ENCODE peak calls at places on chromosomes 13 and 19, in seven cellular contexts. V is IMR-90, U is suprapubic skin, H is breast epithelium, Z is astrocyte of the spinal cord, Y is AG04450, I is brain microvascular endothelial cell. D is an unnamed sample.

GRCh38 chr19:374183-374885 is 29.7 kb upstream of the MIER2 start:
- DNase-seq in V (no peak), U (no peak), H (no peak), Z (no peak), Y (no peak), I (no peak), D (no peak)

GRCh38 chr19:35519291-35519690 is 5.8 kb upstream of the DMKN start:
- DNase-seq in V (peak), U (no peak), H (no peak), Z (no peak), Y (no peak), I (no peak), D (no peak)

GRCh38 chr19:42468273-42468796 is 25.6 kb upstream of the CXCL17 start:
- DNase-seq in V (peak), U (no peak), H (no peak), Z (peak), Y (peak), I (peak), D (peak)

GRCh38 chr19:23384858-23385257 is 10.4 kb downstream of the ZNF91 start:
- DNase-seq in V (no peak), U (no peak), H (no peak), Z (no peak), Y (no peak), I (no peak), D (no peak)

GRCh38 chr13:98581971-98582702 is 5.2 kb upstream of the STK24 start:
- DNase-seq in V (peak), U (no peak), H (no peak), Z (peak), Y (no peak), I (peak), D (peak)

GRCh38 chr19:16435999-16436650 is 35.6 kb downstream of the EPS15L1 start:
- DNase-seq in V (no peak), U (no peak), H (no peak), Z (peak), Y (no peak), I (no peak), D (peak)

GRCh38 chr13:99062593-99062992 is 84.7 kb upstream of the DOCK9 start:
- DNase-seq in V (peak), U (no peak), H (no peak), Z (peak), Y (no peak), I (peak), D (peak)

GRCh38 chr13:113184568-113185440 is 23.7 kb downstream of the PCID2 start:
- DNase-seq in V (no peak), U (no peak), H (no peak), Z (no peak), Y (no peak), I (peak), D (no peak)

GRCh38 chr19:48596679-48597465 is 9.7 kb upstream of the SPACA4 start:
- DNase-seq in V (no peak), U (no peak), H (no peak), Z (no peak), Y (no peak), I (no peak), D (no peak)

GRCh38 chr19:57583104-57583520 is 833 bp upstream of the ZIK1 start:
- DNase-seq in V (no peak), U (no peak), H (no peak), Z (no peak), Y (no peak), I (no peak), D (no peak)

GRCh38 chr19:10228925-10229324 is 2.2 kb downstream of the S1PR2 start:
- DNase-seq in V (peak), U (no peak), H (no peak), Z (no peak), Y (no peak), I (peak), D (peak)

GRCh38 chr13:21435710-21436151 is 23.4 kb downstream of the ZDHHC20 start:
- DNase-seq in V (peak), U (no peak), H (no peak), Z (peak), Y (peak), I (peak), D (peak)

GRCh38 chr19:8004723-8005513 is 523 bp downstream of the ELAVL1 start:
- DNase-seq in V (peak), U (no peak), H (no peak), Z (peak), Y (no peak), I (no peak), D (no peak)

GRCh38 chr19:46660008-46660517 is 919 bp downstream of the DACT3 start:
- DNase-seq in V (no peak), U (no peak), H (no peak), Z (no peak), Y (no peak), I (no peak), D (no peak)

GRCh38 chr13:22758245-22758644 is 422.5 kb upstream of the SGCG start:
- DNase-seq in V (no peak), U (no peak), H (no peak), Z (no peak), Y (no peak), I (no peak), D (no peak)

GRCh38 chr19:49442354-49442753 is 1.0 kb upstream of the SLC17A7 start:
- DNase-seq in V (no peak), U (peak), H (no peak), Z (no peak), Y (no peak), I (no peak), D (no peak)

GRCh38 chr19:8148410-8149231 is 771 bp downstream of the FBN3 start:
- DNase-seq in V (no peak), U (no peak), H (no peak), Z (no peak), Y (no peak), I (no peak), D (no peak)

GRCh38 chr19:29832801-29833200 is 21.0 kb downstream of the CCNE1 start:
- DNase-seq in V (no peak), U (peak), H (no peak), Z (no peak), Y (no peak), I (no peak), D (no peak)

GRCh38 chr19:10602330-10603083 is 15.4 kb upstream of the AP1M2 start:
- DNase-seq in V (peak), U (peak), H (peak), Z (peak), Y (no peak), I (peak), D (peak)

GRCh38 chr19:45637890-45638667 is 1.1 kb downstream of the EML2 start:
- DNase-seq in V (peak), U (no peak), H (no peak), Z (no peak), Y (no peak), I (peak), D (peak)

GRCh38 chr19:47172666-47173455 is 42.2 kb downstream of the SAE1 start:
- DNase-seq in V (no peak), U (no peak), H (no peak), Z (no peak), Y (no peak), I (no peak), D (no peak)

GRCh38 chr13:97285221-97285955 is 63.3 kb downstream of the MBNL2 start:
- DNase-seq in V (no peak), U (no peak), H (no peak), Z (no peak), Y (no peak), I (no peak), D (no peak)

GRCh38 chr19:38837656-38838121 is 6.1 kb upstream of the ECH1 start:
- DNase-seq in V (peak), U (no peak), H (no peak), Z (no peak), Y (no peak), I (no peak), D (peak)

GRCh38 chr19:38837304-38837626 is 5.7 kb upstream of the ECH1 start:
- DNase-seq in V (no peak), U (no peak), H (no peak), Z (no peak), Y (no peak), I (no peak), D (no peak)

GRCh38 chr19:38839816-38840582 is 8.4 kb upstream of the ECH1 start:
- DNase-seq in V (peak), U (no peak), H (no peak), Z (no peak), Y (no peak), I (no peak), D (no peak)

GRCh38 chr19:38838986-38839761 is 7.6 kb upstream of the ECH1 start:
- DNase-seq in V (no peak), U (no peak), H (no peak), Z (no peak), Y (no peak), I (no peak), D (no peak)

GRCh38 chr19:38838208-38838985 is 6.8 kb upstream of the ECH1 start:
- DNase-seq in V (no peak), U (no peak), H (no peak), Z (no peak), Y (no peak), I (no peak), D (no peak)
- TF ChIP-seq CTCF in V (no peak), U (peak), H (no peak), Z (no peak), Y (no peak), I (peak), D (no peak)

GRCh38 chr19:36686365-36687213 is 823 bp upstream of the ZNF567 start:
- DNase-seq in V (peak), U (no peak), H (no peak), Z (peak), Y (no peak), I (peak), D (peak)

GRCh38 chr19:36687214-36688056 is at the start of gene ZNF567:
- DNase-seq in V (peak), U (peak), H (peak), Z (peak), Y (peak), I (peak), D (peak)

GRCh38 chr19:36685835-36686234 is 1.6 kb upstream of the ZNF567 start:
- DNase-seq in V (no peak), U (no peak), H (no peak), Z (no peak), Y (no peak), I (no peak), D (no peak)

GRCh38 chr19:36688058-36688457 is 646 bp downstream of the ZNF567 start:
- DNase-seq in V (no peak), U (no peak), H (no peak), Z (no peak), Y (no peak), I (no peak), D (no peak)
- H3K4me3 ChIP-seq in V (peak), U (peak), H (peak), Z (peak), Y (peak), I (peak), D (peak)

DNA sequence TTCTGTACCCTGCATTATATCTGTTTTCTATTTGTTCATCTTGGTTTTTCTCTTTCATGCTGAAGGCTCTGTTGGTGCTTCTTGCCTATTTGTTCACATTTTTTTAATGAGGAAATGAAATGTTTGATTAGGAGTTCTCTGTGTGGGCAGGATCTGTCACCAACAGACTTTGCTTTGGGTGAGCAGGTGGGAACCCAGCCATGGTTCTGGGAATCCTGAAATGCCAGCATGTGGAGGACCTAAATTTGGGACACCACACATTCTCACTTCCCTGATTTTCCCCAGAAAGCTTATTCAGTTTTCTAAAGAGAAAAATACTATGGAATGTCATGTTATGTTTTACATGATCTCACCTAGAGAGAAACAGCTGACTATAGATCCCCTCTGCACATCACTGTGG is 34.0 kb downstream of the TPT1 start:
- DNase-seq in V (no peak), U (no peak), H (no peak), Z (no peak), Y (no peak), I (no peak), D (no peak)
- TF ChIP-seq CTCF in V (no peak), U (no peak), H (no peak), Z (no peak), Y (no peak), I (no peak), D (no peak)

DNA sequence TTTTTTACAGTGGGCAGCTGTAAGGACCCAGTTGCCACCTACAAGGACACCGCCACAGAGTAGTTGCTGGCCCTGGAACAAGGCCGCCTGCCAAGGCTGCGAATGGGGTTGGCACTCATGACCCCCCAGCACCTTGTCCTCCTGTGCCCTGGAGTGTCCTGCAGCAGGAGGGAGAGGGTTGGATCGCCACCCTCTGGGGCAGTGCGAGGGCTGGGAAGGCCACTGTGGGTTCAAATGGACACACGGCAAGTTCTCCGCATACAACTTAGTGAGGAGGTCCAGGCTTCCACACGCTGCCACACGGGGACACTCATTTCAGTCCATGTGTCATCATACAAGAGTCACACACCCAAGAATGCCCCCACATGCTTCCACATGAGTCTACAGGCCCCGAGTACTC is 978 bp downstream of the KLK8 start:
- DNase-seq in V (no peak), U (no peak), H (no peak), Z (no peak), Y (no peak), I (no peak), D (no peak)
- H3K4me3 ChIP-seq in V (no peak), U (peak), H (no peak), Z (no peak), Y (no peak), I (no peak), D (no peak)

GRCh38 chr19:34124828-34125227 is 47.5 kb upstream of the LSM14A start:
- DNase-seq in V (no peak), U (no peak), H (no peak), Z (no peak), Y (no peak), I (no peak), D (no peak)

GRCh38 chr19:34126966-34127365 is 45.3 kb upstream of the LSM14A start:
- DNase-seq in V (no peak), U (no peak), H (no peak), Z (no peak), Y (no peak), I (no peak), D (no peak)

GRCh38 chr19:34118879-34119748 is 53.2 kb upstream of the LSM14A start:
- DNase-seq in V (no peak), U (no peak), H (no peak), Z (no peak), Y (no peak), I (no peak), D (no peak)

DNA sequence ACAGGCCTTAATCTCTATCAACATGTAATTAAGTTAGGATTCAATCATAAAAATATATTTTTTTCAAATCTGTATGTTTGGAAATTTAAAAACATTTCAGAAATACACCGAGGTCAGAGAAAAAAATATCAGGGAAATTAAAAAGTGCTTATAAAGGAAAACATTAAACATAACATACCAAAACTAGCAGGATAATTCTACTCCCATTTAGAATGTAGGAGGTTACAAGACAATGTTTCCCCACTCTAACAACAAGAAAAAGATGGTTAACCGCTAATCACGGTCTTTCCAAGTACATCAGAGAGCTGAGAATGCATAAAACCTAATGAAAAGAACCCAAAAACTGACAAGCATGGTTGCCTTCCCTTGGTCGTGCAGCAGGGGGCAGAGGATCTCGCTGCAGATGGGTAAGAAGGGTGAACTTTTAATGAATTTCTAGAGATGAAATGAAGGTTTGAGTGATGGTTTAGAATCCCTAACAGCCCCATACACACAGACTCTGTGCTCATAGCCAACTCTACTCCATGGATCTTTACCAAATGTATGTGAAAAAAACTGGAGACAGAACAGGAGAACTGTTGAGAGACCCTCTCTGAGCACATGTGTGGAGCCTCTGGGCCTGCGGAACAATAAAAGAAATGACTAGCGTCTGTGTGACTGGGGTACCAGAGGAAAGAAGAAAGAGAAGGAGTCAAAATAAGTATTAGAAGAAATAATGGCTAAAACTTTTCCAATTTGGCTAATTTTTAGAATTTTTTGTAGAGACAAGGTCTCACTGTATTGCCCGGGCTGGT is 51.3 kb upstream of the LSM14A start:
- DNase-seq in V (peak), U (no peak), H (no peak), Z (peak), Y (peak), I (peak), D (peak)
- TF ChIP-seq CTCF in V (peak), U (peak), H (no peak), Z (peak), Y (peak), I (peak), D (peak)

DNA sequence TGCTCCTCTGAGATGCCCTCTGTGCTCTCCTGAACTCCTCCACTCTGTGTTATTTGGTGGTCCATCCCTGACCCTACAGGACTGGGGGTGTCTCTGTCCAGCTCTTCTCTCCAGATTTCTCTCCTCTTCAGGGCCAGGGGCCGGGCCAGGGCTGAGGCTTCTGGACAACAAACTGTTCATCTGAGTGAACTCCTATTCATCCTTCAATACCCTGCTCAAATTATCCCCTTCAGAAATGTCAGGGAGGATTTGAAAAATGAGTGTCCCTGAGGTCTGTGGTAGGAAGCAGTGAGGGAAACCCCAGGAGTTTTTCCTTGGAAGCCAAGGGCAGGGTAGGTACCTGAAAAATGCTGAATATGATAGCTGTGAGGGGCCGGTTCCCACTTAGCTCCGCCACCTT is 7.6 kb downstream of the PDE4C start:
- DNase-seq in V (no peak), U (no peak), H (no peak), Z (no peak), Y (no peak), I (no peak), D (no peak)
- H3K4me3 ChIP-seq in V (no peak), U (no peak), H (no peak), Z (no peak), Y (no peak), I (no peak), D (no peak)

GRCh38 chr19:3653865-3654513 is 27.4 kb upstream of the CACTIN start:
- DNase-seq in V (no peak), U (no peak), H (no peak), Z (no peak), Y (no peak), I (no peak), D (no peak)
- TF ChIP-seq CTCF in V (peak), U (no peak), H (no peak), Z (peak), Y (no peak), I (peak), D (peak)

DNA sequence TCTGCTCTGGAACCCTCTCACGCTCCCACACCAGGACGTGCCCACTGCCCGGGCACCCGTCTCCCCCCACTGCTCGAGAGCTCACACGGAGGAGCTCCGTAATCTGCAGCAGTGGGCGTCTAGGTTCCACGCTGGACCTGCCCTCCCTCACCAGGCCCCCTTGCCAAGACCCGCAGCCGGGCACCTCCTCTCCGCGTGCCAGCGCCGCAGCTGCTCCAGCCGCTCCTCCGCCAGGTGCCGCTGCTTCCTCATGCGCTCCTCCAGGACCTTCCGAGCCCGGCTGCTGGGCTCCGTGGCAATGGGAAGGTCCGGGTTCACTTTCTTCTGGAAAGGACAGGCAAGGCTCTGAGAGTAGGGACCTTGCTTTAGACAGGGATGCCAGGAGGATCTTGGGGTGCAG is 35.0 kb upstream of the MATK start:
- DNase-seq in V (no peak), U (no peak), H (no peak), Z (no peak), Y (no peak), I (no peak), D (no peak)
- H3K4me3 ChIP-seq in V (no peak), U (no peak), H (no peak), Z (no peak), Y (no peak), I (no peak), D (no peak)

D was measured in fibroblast of villous mesenchyme.